ENCODE peak calls at places on chromosomes 3 and 15, in four cellular contexts. N, X, F and W are unnamed samples.

GRCh38 chr3:170703121-170703588 is 117.3 kb upstream of the SLC7A14 start:
- DNase-seq in N (no peak), X (no peak), F (no peak), W (no peak)

GRCh38 chr3:180447156-180447555 is 154.8 kb upstream of the TTC14 start:
- DNase-seq in N (no peak), X (no peak), F (no peak), W (no peak)

GRCh38 chr3:186439725-186440124 is 77.7 kb upstream of the DGKG start:
- DNase-seq in N (no peak), X (no peak), F (no peak), W (no peak)

GRCh38 chr15:91649922-91650321 is 203.6 kb upstream of the SLCO3A1 start:
- DNase-seq in N (no peak), X (no peak), F (no peak), W (no peak)

GRCh38 chr3:48661501-48662139 is 1.1 kb downstream of the CELSR3 start:
- DNase-seq in N (peak), X (peak), F (peak), W (peak)

GRCh38 chr15:58222698-58223097 is 84.5 kb downstream of the AQP9 start:
- DNase-seq in N (no peak), X (no peak), F (no peak), W (no peak)

GRCh38 chr15:70851889-70852288 is 2.1 kb downstream of the LARP6 start:
- DNase-seq in N (no peak), X (no peak), F (no peak), W (no peak)

GRCh38 chr3:129439381-129439816 is 349 bp downstream of the MBD4 start:
- DNase-seq in N (peak), X (no peak), F (peak), W (peak)

GRCh38 chr3:51340311-51340829 is 44.7 kb upstream of the MANF start:
- DNase-seq in N (no peak), X (no peak), F (no peak), W (no peak)

GRCh38 chr3:8987673-8988655 is 24.7 kb upstream of the RAD18 start:
- DNase-seq in N (peak), X (peak), F (peak), W (peak)

GRCh38 chr3:194045919-194046318 is 90.0 kb upstream of the HES1 start:
- DNase-seq in N (no peak), X (no peak), F (no peak), W (no peak)

GRCh38 chr3:196454935-196455334 is 22.7 kb upstream of the UBXN7 start:
- DNase-seq in N (no peak), X (no peak), F (no peak), W (no peak)

GRCh38 chr3:150180349-150180748 is 209.7 kb upstream of the PFN2 start:
- DNase-seq in N (no peak), X (no peak), F (no peak), W (no peak)

GRCh38 chr15:58921267-58921666 is 12.2 kb downstream of the SLTM start:
- DNase-seq in N (no peak), X (no peak), F (no peak), W (no peak)

GRCh38 chr15:101115887-101116680 is 135.8 kb downstream of the CHSY1 start:
- DNase-seq in N (peak), X (peak), F (no peak), W (peak)

GRCh38 chr15:35748105-35748504 is 202.1 kb upstream of the DPH6 start:
- DNase-seq in N (no peak), X (no peak), F (no peak), W (no peak)

GRCh38 chr15:29364429-29365078 is 94.9 kb upstream of the NSMCE3 start:
- DNase-seq in N (no peak), X (no peak), F (no peak), W (no peak)

GRCh38 chr3:99269606-99270355 is 368.3 kb upstream of the DCBLD2 start:
- DNase-seq in N (no peak), X (no peak), F (no peak), W (no peak)

GRCh38 chr3:155453512-155453911 is 160.0 kb upstream of the STRIT1 start:
- DNase-seq in N (no peak), X (no peak), F (no peak), W (no peak)

GRCh38 chr15:79904256-79904655 is 7.4 kb upstream of the MTHFS start:
- DNase-seq in N (no peak), X (no peak), F (no peak), W (no peak)

GRCh38 chr3:30671527-30672286 is 65.3 kb downstream of the TGFBR2 start:
- DNase-seq in N (no peak), X (no peak), F (no peak), W (no peak)

GRCh38 chr3:190005343-190006113 is 115.2 kb downstream of the P3H2 start:
- DNase-seq in N (no peak), X (no peak), F (no peak), W (peak)

GRCh38 chr3:129286081-129286480 is 7.4 kb downstream of the HMCES start:
- DNase-seq in N (no peak), X (no peak), F (no peak), W (no peak)